ENCODE peak calls at places on chromosomes 2 and 18, in five cellular contexts. Z, U, Y, V and H are unnamed samples.

GRCh38 chr2:235979753-235980459 is 188.3 kb downstream of the GBX2 start:
- DNase-seq in Z (no peak), U (no peak), Y (no peak), V (no peak), H (no peak)

GRCh38 chr18:75334869-75335268 is 92.6 kb downstream of the SMIM21 start:
- DNase-seq in Z (no peak), U (no peak), Y (no peak), V (no peak), H (no peak)

GRCh38 chr2:20143263-20143662 is 81.7 kb downstream of the SDC1 start:
- DNase-seq in Z (no peak), U (peak; percentile 81), Y (no peak), V (peak; percentile 78), H (no peak)

GRCh38 chr2:161423351-161424178 is 7.5 kb downstream of the TBR1 start:
- DNase-seq in Z (no peak), U (no peak), Y (no peak), V (peak; percentile 21), H (no peak)

GRCh38 chr18:10351221-10351795 is 103.1 kb upstream of the APCDD1 start:
- DNase-seq in Z (no peak), U (peak; percentile 47), Y (no peak), V (peak; percentile 47), H (no peak)

GRCh38 chr2:4420032-4420431 is 716.7 kb downstream of the DCDC2C start:
- DNase-seq in Z (no peak), U (no peak), Y (no peak), V (no peak), H (no peak)

GRCh38 chr2:61946661-61947060 is 41.2 kb downstream of the COMMD1 start:
- DNase-seq in Z (no peak), U (peak; percentile 13), Y (no peak), V (peak; percentile 47), H (no peak)

GRCh38 chr2:177031435-177032222 is 181.0 kb upstream of the HNRNPA3 start:
- DNase-seq in Z (no peak), U (no peak), Y (no peak), V (no peak), H (no peak)

GRCh38 chr18:11909597-11910026 is 1.5 kb upstream of the MPPE1 start:
- DNase-seq in Z (no peak), U (peak; percentile 55), Y (no peak), V (peak; percentile 36), H (peak; percentile 22)

GRCh38 chr2:12321017-12321641 is 395.6 kb upstream of the TRIB2 start:
- DNase-seq in Z (no peak), U (peak; percentile 98), Y (no peak), V (peak; percentile 99), H (peak; percentile 60)

GRCh38 chr2:217158906-217159305 is 299.0 kb upstream of the TNP1 start:
- DNase-seq in Z (no peak), U (no peak), Y (no peak), V (no peak), H (no peak)

GRCh38 chr18:37420315-37420880 is 145.2 kb downstream of the CELF4 start:
- DNase-seq in Z (no peak), U (no peak), Y (no peak), V (peak; percentile 8), H (no peak)

GRCh38 chr18:37419866-37420265 is 145.7 kb downstream of the CELF4 start:
- DNase-seq in Z (no peak), U (no peak), Y (no peak), V (no peak), H (no peak)

GRCh38 chr18:37422116-37422515 is 143.5 kb downstream of the CELF4 start:
- DNase-seq in Z (no peak), U (no peak), Y (no peak), V (no peak), H (no peak)

GRCh38 chr18:37419272-37419671 is 146.3 kb downstream of the CELF4 start:
- DNase-seq in Z (no peak), U (peak; percentile 12), Y (no peak), V (peak; percentile 69), H (no peak)

DNA sequence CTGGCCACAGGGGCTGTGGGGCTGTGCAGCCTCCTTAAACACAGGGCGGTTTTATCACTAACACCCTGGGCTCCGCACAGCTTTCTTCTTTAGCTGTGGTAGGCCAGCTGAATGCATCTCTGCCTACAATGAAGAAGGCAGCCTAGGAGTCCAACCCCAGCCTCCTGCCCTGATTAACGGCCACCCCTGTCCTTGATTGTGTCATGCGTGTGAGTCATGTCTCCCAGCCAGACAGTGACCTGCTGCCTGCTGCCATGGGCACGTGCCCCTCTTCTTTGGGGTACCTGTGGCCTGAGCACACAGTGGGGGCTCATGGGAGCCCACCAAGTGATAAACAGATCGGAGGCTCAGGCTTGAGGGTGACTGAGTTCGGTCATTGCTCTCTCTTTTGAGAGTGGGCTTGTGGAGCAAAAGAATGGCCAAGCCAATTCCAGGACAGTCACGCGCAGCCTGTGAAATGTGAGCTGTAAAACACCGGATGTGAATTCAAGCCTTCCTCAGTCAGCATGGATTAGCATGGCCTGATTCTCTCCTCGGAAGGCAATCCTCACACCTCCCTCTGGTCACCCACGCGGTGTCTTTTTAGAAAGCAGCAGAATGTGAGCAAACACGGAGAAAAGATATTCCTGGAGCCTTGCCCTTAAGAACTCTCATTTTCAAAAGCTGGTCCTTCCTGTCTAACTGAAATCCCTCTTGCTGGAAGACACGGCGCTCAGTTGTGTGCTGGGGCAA is 144.1 kb downstream of the CELF4 start:
- DNase-seq in Z (no peak), U (no peak), Y (no peak), V (no peak), H (peak; percentile 34)
- H3K27ac ChIP-seq in Z (no peak overlapping the region), U (no peak overlapping the region), Y (no peak overlapping the region), V (no peak overlapping the region), H (no peak overlapping the region)

GRCh38 chr2:74462786-74463105 is 2.4 kb downstream of the MOGS start:
- DNase-seq in Z (no peak), U (no peak), Y (no peak), V (no peak), H (no peak)
- TF ChIP-seq CTCF in Z (no peak), U (no peak), Y (no peak), V (no peak), H (no peak)

GRCh38 chr18:76377359-76377756 is 117.7 kb downstream of the ZNF516 start:
- DNase-seq in Z (no peak), U (no peak), Y (no peak), V (no peak), H (no peak)
- H3K27ac ChIP-seq in Z (no peak overlapping the region), U (no peak overlapping the region), Y (no peak overlapping the region), V (no peak overlapping the region), H (no peak overlapping the region)

GRCh38 chr2:223306371-223306770 is 254.4 kb downstream of the KCNE4 start:
- DNase-seq in Z (peak; percentile 6), U (peak; percentile 49), Y (no peak), V (peak; percentile 36), H (no peak)
- TF ChIP-seq CTCF in Z (peak; percentile 66), U (peak; percentile 47), Y (no peak), V (peak; percentile 62), H (no peak)

GRCh38 chr2:86552889-86553288 is 10.4 kb downstream of the CHMP3 start:
- DNase-seq in Z (no peak), U (no peak), Y (no peak), V (no peak), H (no peak)

GRCh38 chr2:86562485-86562890 is 755 bp downstream of the CHMP3 start:
- DNase-seq in Z (no peak), U (no peak), Y (no peak), V (no peak), H (no peak)

GRCh38 chr2:86556508-86556907 is 6.7 kb downstream of the CHMP3 start:
- DNase-seq in Z (no peak), U (no peak), Y (no peak), V (no peak), H (no peak)
- H3K27ac ChIP-seq in Z (no peak overlapping the region), U (no peak overlapping the region), Y (no peak overlapping the region), V (no peak overlapping the region), H (no peak overlapping the region)

GRCh38 chr18:78875268-78875997 is 104.2 kb upstream of the SALL3 start:
- DNase-seq in Z (peak; percentile 21), U (no peak), Y (peak; percentile 39), V (no peak), H (peak; percentile 61)
- TF ChIP-seq CTCF in Z (peak; percentile 70), U (no peak), Y (peak; percentile 40), V (no peak), H (peak; percentile 27)

GRCh38 chr2:104702451-104702850 is 151.5 kb upstream of the POU3F3 start:
- DNase-seq in Z (no peak), U (no peak), Y (no peak), V (no peak), H (no peak)
- H3K27ac ChIP-seq in Z (no peak overlapping the region), U (no peak overlapping the region), Y (no peak overlapping the region), V (no peak overlapping the region), H (no peak overlapping the region)

DNA sequence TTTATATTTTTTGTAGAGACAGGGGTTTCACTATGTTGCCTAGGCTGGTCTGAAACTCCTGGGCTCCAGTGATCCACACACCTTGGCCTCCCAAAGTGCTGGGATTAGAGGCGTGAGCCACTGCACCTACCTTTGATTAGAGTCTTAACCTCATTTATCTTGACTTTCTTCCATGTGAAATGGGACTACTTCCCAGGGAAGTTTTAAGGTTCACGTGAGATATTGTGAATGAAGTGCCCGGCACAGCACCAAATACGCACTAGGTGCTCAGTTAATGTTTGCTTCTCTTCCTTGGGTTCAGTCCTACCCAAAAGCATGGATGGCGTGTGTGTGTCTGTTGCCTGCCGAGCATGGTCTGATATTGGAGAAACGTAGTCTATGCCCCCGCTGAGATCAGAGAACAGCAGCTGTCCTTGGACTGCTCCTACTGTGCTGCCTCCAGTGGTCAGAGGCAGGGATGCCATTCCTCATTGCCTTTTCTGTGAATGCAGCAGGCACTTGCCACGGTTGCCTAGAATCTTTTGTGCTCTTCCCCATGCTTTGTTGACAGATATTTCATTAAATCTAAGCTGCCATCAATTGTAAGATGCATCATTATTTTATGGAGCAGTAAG is 12.3 kb upstream of the TFCP2L1 start:
- DNase-seq in Z (no peak), U (peak; percentile 17), Y (no peak), V (peak; percentile 10), H (peak; percentile 36)
- TF ChIP-seq CTCF in Z (peak; percentile 68), U (peak; percentile 55), Y (peak; percentile 31), V (peak; percentile 55), H (peak; percentile 50)